ENCODE peak calls at places on chromosomes 6 and 20, in ten cellular contexts. One of them, this sample, is unnamed.

GRCh38 chr6:37451411-37452273 is 18.6 kb downstream of the CMTR1 start:
- DNase-seq in astrocyte of the hippocampus: no peak
- DNase-seq in bronchial epithelial cell: no peak
- DNase-seq in GM19239: no peak
- DNase-seq in RPMI8226: no peak
- DNase-seq in KG1: no peak
- DNase-seq in heart right ventricle: no peak
- DNase-seq in uterus: no peak
- DNase-seq in NCI-H1092: no peak
- DNase-seq in iPS DF 6.9: no peak
- DNase-seq in this sample: no peak

GRCh38 chr20:36337886-36338285 is 31.7 kb downstream of the DLGAP4 start:
- DNase-seq in heart right ventricle: no peak
- DNase-seq in iPS DF 6.9: no peak
- DNase-seq in RPMI8226: no peak
- DNase-seq in bronchial epithelial cell: no peak
- DNase-seq in astrocyte of the hippocampus: no peak
- DNase-seq in KG1: no peak
- DNase-seq in uterus: no peak
- DNase-seq in GM19239: no peak
- DNase-seq in NCI-H1092: no peak
- DNase-seq in this sample: no peak

GRCh38 chr20:58990651-58991445 is 9.8 kb downstream of the NELFCD start:
- DNase-seq in GM19239: no peak
- DNase-seq in NCI-H1092: no peak
- DNase-seq in astrocyte of the hippocampus: no peak
- DNase-seq in heart right ventricle: no peak
- DNase-seq in uterus: peak; percentile 9
- DNase-seq in iPS DF 6.9: no peak
- DNase-seq in KG1: no peak
- DNase-seq in bronchial epithelial cell: no peak
- DNase-seq in RPMI8226: no peak
- DNase-seq in this sample: no peak

GRCh38 chr6:84539122-84539856 is 225.1 kb downstream of the TBX18 start:
- DNase-seq in astrocyte of the hippocampus: no peak
- DNase-seq in GM19239: no peak
- DNase-seq in RPMI8226: no peak
- DNase-seq in iPS DF 6.9: no peak
- DNase-seq in uterus: no peak
- DNase-seq in NCI-H1092: no peak
- DNase-seq in KG1: no peak
- DNase-seq in heart right ventricle: no peak
- DNase-seq in bronchial epithelial cell: no peak
- DNase-seq in this sample: no peak

GRCh38 chr6:154448448-154449096 is 61.9 kb downstream of the CNKSR3 start:
- DNase-seq in heart right ventricle: no peak
- DNase-seq in bronchial epithelial cell: peak; percentile 41
- DNase-seq in uterus: peak; percentile 42
- DNase-seq in RPMI8226: no peak
- DNase-seq in iPS DF 6.9: no peak
- DNase-seq in KG1: no peak
- DNase-seq in NCI-H1092: peak; percentile 5
- DNase-seq in GM19239: no peak
- DNase-seq in astrocyte of the hippocampus: peak; percentile 93
- DNase-seq in this sample: no peak

GRCh38 chr6:7138921-7139358 is 31.2 kb downstream of the RREB1 start:
- DNase-seq in RPMI8226: peak; percentile 69
- DNase-seq in iPS DF 6.9: no peak
- DNase-seq in heart right ventricle: no peak
- DNase-seq in KG1: no peak
- DNase-seq in uterus: no peak
- DNase-seq in astrocyte of the hippocampus: peak; percentile 30
- DNase-seq in NCI-H1092: peak; percentile 82
- DNase-seq in GM19239: no peak
- DNase-seq in bronchial epithelial cell: peak; percentile 50
- DNase-seq in this sample: no peak

GRCh38 chr6:151690303-151690702 is 117.2 kb upstream of the ESR1 start:
- DNase-seq in heart right ventricle: no peak
- DNase-seq in NCI-H1092: no peak
- DNase-seq in bronchial epithelial cell: no peak
- DNase-seq in uterus: no peak
- DNase-seq in iPS DF 6.9: no peak
- DNase-seq in RPMI8226: no peak
- DNase-seq in KG1: peak; percentile 30
- DNase-seq in astrocyte of the hippocampus: peak; percentile 23
- DNase-seq in GM19239: no peak
- DNase-seq in this sample: no peak

GRCh38 chr6:7335519-7335918 is 22.5 kb upstream of the SSR1 start:
- DNase-seq in NCI-H1092: no peak
- DNase-seq in KG1: no peak
- DNase-seq in iPS DF 6.9: no peak
- DNase-seq in astrocyte of the hippocampus: no peak
- DNase-seq in heart right ventricle: no peak
- DNase-seq in GM19239: no peak
- DNase-seq in RPMI8226: no peak
- DNase-seq in uterus: no peak
- DNase-seq in bronchial epithelial cell: no peak
- DNase-seq in this sample: no peak

GRCh38 chr6:19153270-19153980 is 683.7 kb upstream of the ID4 start:
- DNase-seq in uterus: peak; percentile 24
- DNase-seq in NCI-H1092: no peak
- DNase-seq in heart right ventricle: no peak
- DNase-seq in bronchial epithelial cell: no peak
- DNase-seq in iPS DF 6.9: no peak
- DNase-seq in RPMI8226: no peak
- DNase-seq in astrocyte of the hippocampus: peak; percentile 22
- DNase-seq in GM19239: no peak
- DNase-seq in KG1: no peak
- DNase-seq in this sample: no peak

GRCh38 chr20:17205261-17205660 is 21.6 kb upstream of the PCSK2 start:
- DNase-seq in NCI-H1092: no peak
- DNase-seq in KG1: no peak
- DNase-seq in heart right ventricle: no peak
- DNase-seq in GM19239: no peak
- DNase-seq in bronchial epithelial cell: no peak
- DNase-seq in astrocyte of the hippocampus: no peak
- DNase-seq in uterus: no peak
- DNase-seq in iPS DF 6.9: no peak
- DNase-seq in RPMI8226: no peak
- DNase-seq in this sample: no peak

GRCh38 chr6:134636221-134636830 is 313.6 kb downstream of the ALDH8A1 start:
- DNase-seq in heart right ventricle: no peak
- DNase-seq in RPMI8226: peak; percentile 78
- DNase-seq in GM19239: no peak
- DNase-seq in uterus: no peak
- DNase-seq in iPS DF 6.9: no peak
- DNase-seq in astrocyte of the hippocampus: no peak
- DNase-seq in KG1: no peak
- DNase-seq in bronchial epithelial cell: no peak
- DNase-seq in NCI-H1092: no peak
- DNase-seq in this sample: no peak

GRCh38 chr20:45088247-45088646 is 12.7 kb downstream of the KCNS1 start:
- DNase-seq in bronchial epithelial cell: peak; percentile 92
- DNase-seq in RPMI8226: no peak
- DNase-seq in iPS DF 6.9: no peak
- DNase-seq in heart right ventricle: no peak
- DNase-seq in astrocyte of the hippocampus: peak; percentile 65
- DNase-seq in GM19239: no peak
- DNase-seq in KG1: no peak
- DNase-seq in uterus: no peak
- DNase-seq in NCI-H1092: no peak
- DNase-seq in this sample: peak; percentile 33

GRCh38 chr6:163455553-163455952 is 41.0 kb downstream of the QKI start:
- DNase-seq in uterus: no peak
- DNase-seq in RPMI8226: no peak
- DNase-seq in heart right ventricle: no peak
- DNase-seq in astrocyte of the hippocampus: no peak
- DNase-seq in iPS DF 6.9: no peak
- DNase-seq in NCI-H1092: no peak
- DNase-seq in KG1: no peak
- DNase-seq in GM19239: no peak
- DNase-seq in bronchial epithelial cell: no peak
- DNase-seq in this sample: no peak

GRCh38 chr6:170529839-170530520 is 23.1 kb downstream of the PSMB1 start:
- DNase-seq in heart right ventricle: peak; percentile 75
- DNase-seq in KG1: peak; percentile 72
- DNase-seq in GM19239: peak; percentile 48
- DNase-seq in RPMI8226: peak; percentile 78
- DNase-seq in uterus: peak; percentile 74
- DNase-seq in iPS DF 6.9: no peak
- DNase-seq in astrocyte of the hippocampus: peak; percentile 88
- DNase-seq in NCI-H1092: peak; percentile 87
- DNase-seq in bronchial epithelial cell: peak; percentile 50
- DNase-seq in this sample: no peak

GRCh38 chr6:36963451-36964290 is 9.1 kb downstream of the PI16 start:
- DNase-seq in iPS DF 6.9: no peak
- DNase-seq in heart right ventricle: no peak
- DNase-seq in NCI-H1092: peak; percentile 61
- DNase-seq in KG1: no peak
- DNase-seq in astrocyte of the hippocampus: peak; percentile 41
- DNase-seq in bronchial epithelial cell: peak; percentile 58
- DNase-seq in RPMI8226: peak; percentile 94
- DNase-seq in GM19239: no peak
- DNase-seq in uterus: no peak
- DNase-seq in this sample: no peak

GRCh38 chr20:3670511-3670910 is 7.3 kb upstream of the GFRA4 start:
- DNase-seq in heart right ventricle: no peak
- DNase-seq in NCI-H1092: no peak
- DNase-seq in uterus: no peak
- DNase-seq in astrocyte of the hippocampus: no peak
- DNase-seq in KG1: no peak
- DNase-seq in GM19239: no peak
- DNase-seq in bronchial epithelial cell: no peak
- DNase-seq in RPMI8226: no peak
- DNase-seq in iPS DF 6.9: no peak
- DNase-seq in this sample: no peak

GRCh38 chr6:28424163-28424562 is 19.1 kb downstream of the ZSCAN23 start:
- DNase-seq in NCI-H1092: no peak
- DNase-seq in heart right ventricle: no peak
- DNase-seq in astrocyte of the hippocampus: no peak
- DNase-seq in iPS DF 6.9: no peak
- DNase-seq in KG1: no peak
- DNase-seq in GM19239: no peak
- DNase-seq in uterus: no peak
- DNase-seq in RPMI8226: no peak
- DNase-seq in bronchial epithelial cell: peak; percentile 51
- DNase-seq in this sample: no peak

GRCh38 chr6:55034752-55035151 is 139.6 kb upstream of the HCRTR2 start:
- DNase-seq in GM19239: no peak
- DNase-seq in heart right ventricle: no peak
- DNase-seq in bronchial epithelial cell: no peak
- DNase-seq in uterus: no peak
- DNase-seq in KG1: peak; percentile 38
- DNase-seq in NCI-H1092: no peak
- DNase-seq in RPMI8226: no peak
- DNase-seq in astrocyte of the hippocampus: no peak
- DNase-seq in iPS DF 6.9: no peak
- DNase-seq in this sample: no peak

GRCh38 chr20:57620274-57620990 is at the start of gene ZBP1:
- DNase-seq in uterus: no peak
- DNase-seq in bronchial epithelial cell: no peak
- DNase-seq in KG1: no peak
- DNase-seq in iPS DF 6.9: no peak
- DNase-seq in NCI-H1092: no peak
- DNase-seq in astrocyte of the hippocampus: no peak
- DNase-seq in RPMI8226: peak; percentile 97
- DNase-seq in GM19239: peak; percentile 80
- DNase-seq in heart right ventricle: no peak
- DNase-seq in this sample: no peak

GRCh38 chr6:15244605-15245360 is 1.1 kb upstream of the JARID2 start:
- DNase-seq in GM19239: no peak
- DNase-seq in heart right ventricle: peak; percentile 85
- DNase-seq in RPMI8226: peak; percentile 87
- DNase-seq in iPS DF 6.9: no peak
- DNase-seq in KG1: no peak
- DNase-seq in astrocyte of the hippocampus: peak; percentile 82
- DNase-seq in NCI-H1092: no peak
- DNase-seq in bronchial epithelial cell: peak; percentile 38
- DNase-seq in uterus: peak; percentile 82
- DNase-seq in this sample: no peak

GRCh38 chr6:52407467-52407866 is 12.7 kb upstream of the EFHC1 start:
- DNase-seq in iPS DF 6.9: no peak
- DNase-seq in bronchial epithelial cell: peak; percentile 57
- DNase-seq in RPMI8226: peak; percentile 77
- DNase-seq in uterus: no peak
- DNase-seq in heart right ventricle: no peak
- DNase-seq in astrocyte of the hippocampus: peak; percentile 63
- DNase-seq in NCI-H1092: no peak
- DNase-seq in KG1: no peak
- DNase-seq in GM19239: no peak
- DNase-seq in this sample: no peak

GRCh38 chr20:59392741-59393140 is 92.3 kb downstream of the EDN3 start:
- DNase-seq in uterus: no peak
- DNase-seq in KG1: no peak
- DNase-seq in heart right ventricle: no peak
- DNase-seq in bronchial epithelial cell: no peak
- DNase-seq in astrocyte of the hippocampus: no peak
- DNase-seq in RPMI8226: no peak
- DNase-seq in GM19239: no peak
- DNase-seq in iPS DF 6.9: no peak
- DNase-seq in NCI-H1092: no peak
- DNase-seq in this sample: no peak

GRCh38 chr6:130033999-130034814 is 15.8 kb downstream of the L3MBTL3 start:
- DNase-seq in astrocyte of the hippocampus: peak; percentile 84
- DNase-seq in iPS DF 6.9: no peak
- DNase-seq in NCI-H1092: no peak
- DNase-seq in RPMI8226: no peak
- DNase-seq in GM19239: no peak
- DNase-seq in uterus: peak; percentile 63
- DNase-seq in heart right ventricle: no peak
- DNase-seq in KG1: no peak
- DNase-seq in bronchial epithelial cell: peak; percentile 35
- DNase-seq in this sample: no peak

GRCh38 chr6:20746805-20747204 is 212.5 kb downstream of the CDKAL1 start:
- DNase-seq in bronchial epithelial cell: no peak
- DNase-seq in KG1: no peak
- DNase-seq in NCI-H1092: no peak
- DNase-seq in iPS DF 6.9: no peak
- DNase-seq in uterus: no peak
- DNase-seq in astrocyte of the hippocampus: no peak
- DNase-seq in RPMI8226: no peak
- DNase-seq in GM19239: no peak
- DNase-seq in heart right ventricle: no peak
- DNase-seq in this sample: no peak

GRCh38 chr6:125931733-125932450 is 24.7 kb upstream of the HINT3 start:
- DNase-seq in bronchial epithelial cell: no peak
- DNase-seq in heart right ventricle: no peak
- DNase-seq in astrocyte of the hippocampus: no peak
- DNase-seq in RPMI8226: no peak
- DNase-seq in GM19239: no peak
- DNase-seq in iPS DF 6.9: no peak
- DNase-seq in KG1: no peak
- DNase-seq in uterus: no peak
- DNase-seq in NCI-H1092: no peak
- DNase-seq in this sample: no peak

GRCh38 chr6:39453236-39453635 is 130.7 kb upstream of the KCNK16 start:
- DNase-seq in RPMI8226: no peak
- DNase-seq in heart right ventricle: no peak
- DNase-seq in iPS DF 6.9: no peak
- DNase-seq in astrocyte of the hippocampus: peak; percentile 7
- DNase-seq in KG1: no peak
- DNase-seq in GM19239: no peak
- DNase-seq in uterus: no peak
- DNase-seq in bronchial epithelial cell: no peak
- DNase-seq in NCI-H1092: no peak
- DNase-seq in this sample: no peak

GRCh38 chr6:98576811-98577210 is 257.6 kb upstream of the POU3F2 start:
- DNase-seq in astrocyte of the hippocampus: peak; percentile 78
- DNase-seq in GM19239: no peak
- DNase-seq in bronchial epithelial cell: no peak
- DNase-seq in iPS DF 6.9: no peak
- DNase-seq in heart right ventricle: no peak
- DNase-seq in uterus: no peak
- DNase-seq in RPMI8226: no peak
- DNase-seq in NCI-H1092: no peak
- DNase-seq in KG1: no peak
- DNase-seq in this sample: no peak

GRCh38 chr6:11810039-11810541 is 31.5 kb upstream of the ADTRP start:
- DNase-seq in heart right ventricle: peak; percentile 59
- DNase-seq in astrocyte of the hippocampus: peak; percentile 87
- DNase-seq in bronchial epithelial cell: peak; percentile 92
- DNase-seq in GM19239: no peak
- DNase-seq in KG1: no peak
- DNase-seq in RPMI8226: peak; percentile 28
- DNase-seq in uterus: peak; percentile 40
- DNase-seq in iPS DF 6.9: no peak
- DNase-seq in NCI-H1092: no peak
- DNase-seq in this sample: peak; percentile 63